ENCODE peak calls at places on chromosomes 6 and 20, in nine cellular contexts. U, R, Z, N, C, M, L, E and Q are unnamed samples. For H3K79me2, the result is how much of the 10 kb centered on the place peaks cover.

GRCh38 chr6:141700836-141701235 is 431.9 kb upstream of the GJE1 start:
- DNase-seq in U (no peak), R (peak), Z (no peak), N (no peak), C (no peak), M (peak), L (no peak), E (no peak), Q (no peak)

GRCh38 chr6:25717856-25718740 is 36.4 kb upstream of the SLC17A4 start:
- DNase-seq in U (peak), R (peak), Z (peak), N (peak), C (no peak), M (peak), L (no peak), E (peak), Q (peak)

GRCh38 chr20:26214991-26215390 is 518.3 kb upstream of the ZNF337 start:
- DNase-seq in U (no peak), R (peak), Z (no peak), N (no peak), C (no peak), M (no peak), L (no peak), E (no peak), Q (no peak)

GRCh38 chr6:106569444-106569843 is 59.9 kb downstream of the RTN4IP1 start:
- DNase-seq in U (no peak), R (peak), Z (no peak), N (no peak), C (no peak), M (no peak), L (no peak), E (no peak), Q (no peak)

GRCh38 chr20:24045621-24046020 is 57.0 kb upstream of the GGTLC1 start:
- DNase-seq in U (no peak), R (no peak), Z (no peak), N (no peak), C (no peak), M (no peak), L (no peak), E (no peak), Q (no peak)

GRCh38 chr20:1462834-1463233 is 3.8 kb downstream of the NSFL1C start:
- DNase-seq in U (no peak), R (no peak), Z (no peak), N (no peak), C (no peak), M (no peak), L (no peak), E (no peak), Q (peak)

GRCh38 chr6:144055121-144055931 is 40.0 kb downstream of the SF3B5 start:
- DNase-seq in U (no peak), R (peak), Z (no peak), N (no peak), C (no peak), M (no peak), L (no peak), E (no peak), Q (no peak)

GRCh38 chr20:51750037-51750769 is 18.0 kb downstream of the ATP9A start:
- DNase-seq in U (no peak), R (peak), Z (peak), N (peak), C (peak), M (peak), L (no peak), E (peak), Q (no peak)

GRCh38 chr6:100176321-100176950 is 182.4 kb upstream of the MCHR2 start:
- DNase-seq in U (peak), R (peak), Z (peak), N (peak), C (peak), M (peak), L (no peak), E (peak), Q (peak)

GRCh38 chr20:56788041-56788670 is 159.1 kb downstream of the TFAP2C start:
- DNase-seq in U (no peak), R (peak), Z (peak), N (peak), C (peak), M (peak), L (no peak), E (peak), Q (no peak)

GRCh38 chr20:32562495-32562911 is 22.6 kb downstream of the NOL4L start:
- DNase-seq in U (peak), R (no peak), Z (no peak), N (no peak), C (peak), M (no peak), L (no peak), E (no peak), Q (no peak)

GRCh38 chr6:87755697-87756671 is 54.0 kb upstream of the AKIRIN2 start:
- DNase-seq in U (no peak), R (peak), Z (no peak), N (no peak), C (no peak), M (peak), L (no peak), E (no peak), Q (peak)

DNA sequence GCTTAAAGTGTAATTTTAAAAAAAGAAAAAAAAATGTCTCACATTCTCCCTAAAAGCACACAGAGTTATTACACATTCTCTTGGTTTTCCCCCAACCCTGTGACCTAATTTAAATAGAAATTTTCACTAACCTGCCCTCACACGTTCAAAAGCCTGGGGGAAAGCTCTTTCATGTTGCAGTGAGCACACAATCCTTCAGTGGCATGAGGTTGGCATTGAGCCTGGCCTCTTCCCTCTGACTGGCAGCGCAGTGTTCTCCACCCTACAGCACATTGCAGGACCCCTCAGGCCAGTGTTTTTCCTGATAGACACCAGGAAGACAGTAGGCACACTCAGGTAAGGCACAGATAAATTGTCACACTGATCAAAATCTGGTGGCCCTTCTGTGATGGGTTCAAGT is 34.1 kb downstream of the TNFRSF21 start:
- DNase-seq in U (no peak), R (no peak), Z (no peak), N (no peak), C (no peak), M (no peak), L (no peak), E (no peak), Q (no peak)
- H3K79me2 ChIP-seq in U (half or more), R (under half), Z (half or more), N (under half), C (half or more), M (under half), L (under half), E (half or more), Q (under half)

GRCh38 chr6:8268606-8269005 is 166.3 kb upstream of the EEF1E1 start:
- DNase-seq in U (no peak), R (no peak), Z (no peak), N (no peak), C (no peak), M (no peak), L (no peak), E (no peak), Q (no peak)

GRCh38 chr6:8269094-8269493 is 166.3 kb downstream of the SLC35B3 start:
- DNase-seq in U (no peak), R (no peak), Z (no peak), N (no peak), C (no peak), M (no peak), L (no peak), E (no peak), Q (no peak)

GRCh38 chr6:8274240-8274639 is 161.1 kb downstream of the SLC35B3 start:
- DNase-seq in U (no peak), R (no peak), Z (no peak), N (no peak), C (no peak), M (no peak), L (no peak), E (no peak), Q (no peak)

GRCh38 chr6:8268156-8268555 is 165.8 kb upstream of the EEF1E1 start:
- DNase-seq in U (no peak), R (no peak), Z (no peak), N (no peak), C (no peak), M (no peak), L (no peak), E (no peak), Q (no peak)

DNA sequence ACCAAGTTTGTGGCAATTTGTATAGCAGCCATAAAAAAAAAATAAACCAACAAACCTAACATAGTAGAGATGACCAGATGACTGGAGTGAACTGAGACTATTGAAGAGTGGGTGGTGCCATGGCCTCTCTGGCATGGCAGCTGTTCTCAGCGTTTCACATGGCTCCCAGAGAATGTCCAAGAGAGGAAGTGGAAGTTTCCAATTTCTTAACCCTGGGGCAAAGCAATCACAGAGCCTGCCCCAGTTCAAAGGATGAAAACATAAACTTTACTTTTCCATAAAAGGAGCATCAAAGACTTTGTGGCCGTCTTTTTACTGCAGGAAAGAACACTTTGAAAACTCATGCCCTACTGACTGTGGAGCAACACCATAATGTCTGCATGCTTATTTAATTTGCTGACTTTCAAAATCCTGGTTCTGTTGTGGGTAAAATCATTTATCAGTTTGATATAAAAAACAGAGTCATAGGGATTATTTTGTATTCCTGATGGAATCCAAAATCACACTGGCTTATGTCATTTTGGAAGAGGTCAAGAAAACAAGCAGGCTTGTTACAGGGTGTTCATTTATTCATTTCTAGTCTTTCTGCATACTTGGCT is 165.4 kb downstream of the SLC35B3 start:
- DNase-seq in U (no peak), R (no peak), Z (no peak), N (no peak), C (no peak), M (no peak), L (no peak), E (no peak), Q (no peak)
- H2AFZ ChIP-seq in U (no peak), R (no peak), Z (no peak), N (no peak), C (no peak), M (no peak), L (no peak), E (no peak), Q (no peak)

DNA sequence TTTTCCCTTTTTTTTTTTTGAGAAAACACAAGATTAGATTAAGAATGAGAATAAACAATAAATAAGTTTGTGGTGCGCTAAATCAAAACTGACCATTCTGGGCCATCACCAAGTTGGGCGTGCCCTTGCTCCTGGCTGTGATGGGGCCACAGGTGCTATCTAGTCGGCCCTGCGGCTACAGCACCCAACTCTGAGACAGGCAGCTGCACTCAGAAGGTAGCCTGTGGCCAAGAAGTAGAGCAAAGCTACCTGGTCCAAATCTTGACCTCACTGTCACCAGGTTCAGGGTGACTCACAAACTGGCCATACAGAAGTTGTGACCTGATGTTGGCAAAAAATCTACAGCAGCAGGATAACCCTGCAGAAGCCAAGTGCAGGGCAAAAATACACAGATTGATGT is 3.4 kb downstream of the TXNDC5 start:
- DNase-seq in U (no peak), R (no peak), Z (no peak), N (no peak), C (no peak), M (no peak), L (no peak), E (no peak), Q (no peak)
- H3K79me2 ChIP-seq in U (half or more), R (half or more), Z (half or more), N (half or more), C (under half), M (half or more), L (under half), E (half or more), Q (half or more)

DNA sequence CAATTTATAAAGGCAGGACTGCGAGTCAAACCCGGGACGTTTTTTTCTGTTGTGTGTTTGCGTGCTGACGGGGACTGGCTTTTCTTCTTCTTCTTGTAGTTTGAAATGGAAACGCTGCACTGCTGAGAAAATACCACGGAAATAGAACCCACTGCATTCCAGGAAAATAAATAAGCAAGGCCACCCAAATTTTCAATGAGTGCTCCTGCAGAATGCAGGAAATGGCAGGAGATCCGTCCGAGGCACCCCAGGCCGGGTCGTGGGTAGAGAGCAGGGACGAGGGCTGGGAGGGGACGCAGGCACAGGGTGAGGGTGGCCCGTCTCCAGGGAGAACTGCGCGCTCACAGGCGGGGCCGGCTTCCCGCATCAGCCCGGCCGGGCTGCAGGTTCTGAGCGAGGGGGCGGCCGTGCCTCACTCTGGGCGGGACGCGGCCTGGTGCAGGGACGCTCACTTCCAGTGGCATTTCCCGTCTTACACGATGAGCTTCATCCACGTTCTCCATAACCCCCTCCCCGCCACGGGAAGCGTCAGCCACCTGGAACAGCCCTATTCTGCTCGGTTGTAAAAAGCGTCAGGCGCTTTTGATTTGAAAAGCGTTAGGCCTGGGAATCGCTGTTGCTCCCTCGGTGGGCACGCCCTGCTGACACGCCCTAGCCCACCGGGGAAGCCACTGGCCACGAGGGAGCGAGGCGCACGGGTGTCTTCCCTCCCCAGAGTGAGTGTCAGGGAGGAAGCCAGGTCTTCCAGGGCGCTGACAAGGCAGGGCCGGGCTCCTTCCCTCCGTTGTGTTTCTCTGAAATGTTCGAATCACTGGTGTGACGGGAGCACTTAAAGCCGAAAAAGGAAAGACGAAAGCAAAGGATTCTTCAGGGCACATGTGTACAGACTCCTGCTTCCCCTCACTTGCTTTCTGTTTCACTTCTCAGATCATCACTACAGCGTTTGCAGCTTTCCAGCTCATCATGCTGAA is 17.9 kb upstream of the EXOC2 start:
- DNase-seq in U (peak), R (peak), Z (peak), N (no peak), C (peak), M (peak), L (peak), E (peak), Q (peak)
- H2AFZ ChIP-seq in U (peak), R (peak), Z (peak), N (no peak), C (no peak), M (peak), L (peak), E (peak), Q (peak)

GRCh38 chr20:18138266-18138582 is 561 bp downstream of the KAT14 start:
- DNase-seq in U (peak), R (no peak), Z (no peak), N (no peak), C (no peak), M (no peak), L (no peak), E (no peak), Q (no peak)
- H3K79me2 ChIP-seq in U (under half), R (under half), Z (under half), N (under half), C (under half), M (under half), L (under half), E (half or more), Q (half or more)

GRCh38 chr6:31495580-31495979 is 2.4 kb upstream of the MICB start:
- DNase-seq in U (no peak), R (peak), Z (peak), N (no peak), C (peak), M (peak), L (no peak), E (no peak), Q (peak)
- H2AFZ ChIP-seq in U (no peak), R (peak), Z (peak), N (no peak), C (no peak), M (no peak), L (no peak), E (no peak), Q (no peak)

DNA sequence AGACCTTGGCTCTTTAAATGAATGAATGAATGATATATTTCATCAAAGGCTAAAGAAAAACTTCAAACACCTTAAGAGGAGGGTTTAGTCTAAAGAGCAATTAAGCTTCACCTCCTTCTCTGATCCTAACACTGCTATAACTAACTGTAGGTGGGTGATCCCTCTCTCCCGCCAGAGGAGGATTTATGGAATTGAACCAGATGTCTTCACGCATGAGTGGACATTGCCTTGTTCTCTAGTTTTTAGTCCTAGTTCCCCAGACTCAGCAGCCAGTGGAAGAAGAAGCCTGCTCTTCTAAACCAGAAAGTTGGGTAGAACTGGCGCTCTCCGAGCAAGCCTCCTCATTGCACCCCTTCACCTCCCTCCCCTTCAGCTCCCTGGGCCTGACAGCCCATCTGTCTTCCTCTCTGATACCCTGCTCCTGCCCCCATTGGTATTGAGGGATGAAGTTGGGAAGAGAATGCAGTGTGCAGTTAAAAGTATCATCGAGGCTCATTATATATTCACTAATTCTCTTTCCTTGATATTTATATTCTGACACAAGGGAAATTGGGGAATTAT is 142.7 kb downstream of the ARID1B start:
- DNase-seq in U (no peak), R (no peak), Z (no peak), N (no peak), C (no peak), M (no peak), L (no peak), E (no peak), Q (no peak)
- H3K79me2 ChIP-seq in U (half or more), R (half or more), Z (under half), N (under half), C (under half), M (half or more), L (under half), E (half or more), Q (half or more)

DNA sequence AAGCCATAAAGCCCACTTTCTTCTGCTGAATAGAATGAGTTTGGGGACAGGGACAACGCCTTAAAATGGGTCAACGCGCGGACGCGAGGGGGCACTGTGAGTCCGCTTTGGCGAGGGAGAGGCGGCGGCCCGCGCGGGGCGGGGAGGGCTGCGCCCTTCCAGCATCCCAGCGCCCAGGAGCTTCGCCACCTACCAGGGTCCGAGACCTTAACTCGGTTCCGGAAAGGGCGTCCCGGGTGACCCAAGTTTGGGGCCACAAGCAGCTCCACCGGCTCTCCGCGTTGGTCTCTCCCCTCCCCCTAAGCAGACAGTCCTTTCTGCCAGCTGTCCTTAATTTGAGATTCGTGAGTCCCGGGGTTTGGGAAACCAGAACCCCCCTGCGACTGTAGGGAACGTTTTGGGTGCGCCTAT is 1.8 kb upstream of the SAMD5 start:
- DNase-seq in U (peak), R (peak), Z (peak), N (no peak), C (peak), M (peak), L (peak), E (peak), Q (peak)
- H2AFZ ChIP-seq in U (no peak), R (no peak), Z (peak), N (peak), C (peak), M (peak), L (no peak), E (peak), Q (no peak)